ENCODE peak calls at places on chromosomes 11 and 22, in nine cellular contexts. K, I, A, N, W, C, T, J and E are unnamed samples.
A peak's percentile ranks its signal among the peaks of the same experiment; 100 is the strongest.

GRCh38 chr22:19469421-19469820 is 9.6 kb downstream of the UFD1 start:
- DNase-seq in K (no peak), I (no peak), A (no peak), N (no peak), W (no peak), C (no peak), T (no peak), J (no peak), E (no peak)

GRCh38 chr11:62104816-62105610 is 18.8 kb upstream of the INCENP start:
- DNase-seq in K (no peak), I (no peak), A (no peak), N (no peak), W (no peak), C (peak; percentile 42), T (no peak), J (no peak), E (no peak)

GRCh38 chr22:47954107-47954506 is 1191.7 kb downstream of the TBC1D22A start:
- DNase-seq in K (no peak), I (no peak), A (no peak), N (no peak), W (no peak), C (no peak), T (no peak), J (no peak), E (no peak)

GRCh38 chr11:116166788-116167465 is 605.9 kb downstream of the BUD13 start:
- DNase-seq in K (no peak), I (no peak), A (no peak), N (no peak), W (no peak), C (peak; percentile 51), T (peak; percentile 46), J (no peak), E (no peak)

GRCh38 chr22:21775061-21775460 is 39.5 kb upstream of the YPEL1 start:
- DNase-seq in K (no peak), I (no peak), A (no peak), N (no peak), W (no peak), C (peak; percentile 93), T (peak; percentile 49), J (no peak), E (no peak)

GRCh38 chr11:72792437-72793021 is 1.3 kb downstream of the STARD10 start:
- DNase-seq in K (peak; percentile 5), I (no peak), A (no peak), N (no peak), W (no peak), C (no peak), T (no peak), J (no peak), E (no peak)

GRCh38 chr11:105486929-105487328 is 122.9 kb upstream of the GRIA4 start:
- DNase-seq in K (no peak), I (no peak), A (no peak), N (no peak), W (no peak), C (no peak), T (no peak), J (no peak), E (no peak)

GRCh38 chr11:69726481-69726880 is 22.7 kb upstream of the FGF19 start:
- DNase-seq in K (no peak), I (no peak), A (no peak), N (no peak), W (no peak), C (no peak), T (no peak), J (no peak), E (no peak)

GRCh38 chr22:20805972-20806471 is 32.1 kb downstream of the SERPIND1 start:
- DNase-seq in K (no peak), I (no peak), A (no peak), N (no peak), W (no peak), C (peak; percentile 12), T (peak; percentile 26), J (no peak), E (no peak)

GRCh38 chr22:47333625-47334024 is 571.2 kb downstream of the TBC1D22A start:
- DNase-seq in K (no peak), I (no peak), A (no peak), N (no peak), W (no peak), C (peak; percentile 59), T (peak; percentile 57), J (no peak), E (no peak)

GRCh38 chr11:122317337-122317736 is 201.3 kb upstream of the BLID start:
- DNase-seq in K (no peak), I (no peak), A (no peak), N (peak; percentile 72), W (no peak), C (peak; percentile 92), T (no peak), J (no peak), E (no peak)

GRCh38 chr11:1299621-1300020 is 9.8 kb downstream of the TOLLIP start:
- DNase-seq in K (no peak), I (peak; percentile 7), A (no peak), N (peak; percentile 67), W (no peak), C (no peak), T (peak; percentile 83), J (peak; percentile 28), E (no peak)

GRCh38 chr22:43970037-43970747 is 14.9 kb downstream of the SAMM50 start:
- DNase-seq in K (no peak), I (no peak), A (no peak), N (peak; percentile 41), W (no peak), C (no peak), T (peak; percentile 43), J (no peak), E (no peak)

GRCh38 chr11:92941676-92942571 is 27.5 kb upstream of the MTNR1B start:
- DNase-seq in K (peak; percentile 63), I (no peak), A (no peak), N (no peak), W (peak; percentile 56), C (no peak), T (no peak), J (peak; percentile 70), E (no peak)

GRCh38 chr11:2480874-2481220 is 36.0 kb downstream of the KCNQ1 start:
- DNase-seq in K (no peak), I (no peak), A (no peak), N (no peak), W (no peak), C (no peak), T (no peak), J (no peak), E (peak; percentile 86)

GRCh38 chr11:77003954-77004353 is 30.2 kb upstream of the B3GNT6 start:
- DNase-seq in K (no peak), I (no peak), A (no peak), N (no peak), W (no peak), C (no peak), T (no peak), J (no peak), E (no peak)

GRCh38 chr11:13302440-13302958 is 24.9 kb downstream of the BMAL1 start:
- DNase-seq in K (no peak), I (no peak), A (no peak), N (no peak), W (no peak), C (no peak), T (peak; percentile 42), J (no peak), E (no peak)

GRCh38 chr11:69456712-69457111 is 24.8 kb upstream of the LINC01488 start:
- DNase-seq in K (no peak), I (no peak), A (no peak), N (no peak), W (no peak), C (no peak), T (no peak), J (no peak), E (no peak)

GRCh38 chr11:125257185-125257584 is 92.6 kb downstream of the PKNOX2 start:
- DNase-seq in K (no peak), I (no peak), A (peak; percentile 39), N (no peak), W (no peak), C (no peak), T (no peak), J (peak; percentile 78), E (no peak)
- TF ChIP-seq CTCF in K (no peak), I (no peak), A (peak; percentile 50), N (no peak), W (no peak), C (peak; percentile 25), T (no peak), J (peak; percentile 53), E (no peak)

GRCh38 chr11:58647141-58647699 is 24.8 kb downstream of the CNTF start:
- DNase-seq in K (peak; percentile 20), I (peak; percentile 33), A (no peak), N (no peak), W (no peak), C (no peak), T (no peak), J (no peak), E (no peak)
- TF ChIP-seq CTCF in K (no peak), I (no peak), A (no peak), N (no peak), W (peak; percentile 17), C (no peak), T (no peak), J (peak; percentile 3), E (no peak)

GRCh38 chr22:45084400-45084920 is 74.7 kb upstream of the PHF21B start:
- DNase-seq in K (no peak), I (no peak), A (no peak), N (no peak), W (no peak), C (no peak), T (no peak), J (no peak), E (no peak)

GRCh38 chr22:45077826-45078334 is 68.1 kb upstream of the PHF21B start:
- DNase-seq in K (no peak), I (no peak), A (no peak), N (no peak), W (no peak), C (no peak), T (no peak), J (no peak), E (no peak)

GRCh38 chr22:45087802-45088201 is 75.9 kb upstream of the NUP50 start:
- DNase-seq in K (no peak), I (no peak), A (no peak), N (no peak), W (no peak), C (peak; percentile 39), T (no peak), J (peak; percentile 62), E (no peak)

GRCh38 chr22:45083659-45084305 is 74.0 kb upstream of the PHF21B start:
- DNase-seq in K (no peak), I (no peak), A (no peak), N (no peak), W (no peak), C (peak; percentile 86), T (no peak), J (no peak), E (no peak)

GRCh38 chr22:45082795-45083194 is 73.0 kb upstream of the PHF21B start:
- DNase-seq in K (no peak), I (no peak), A (peak; percentile 20), N (no peak), W (no peak), C (no peak), T (no peak), J (peak; percentile 76), E (no peak)
- TF ChIP-seq CTCF in K (peak; percentile 41), I (no peak), A (peak; percentile 21), N (no peak), W (peak; percentile 24), C (no peak), T (no peak), J (peak; percentile 92), E (no peak)

DNA sequence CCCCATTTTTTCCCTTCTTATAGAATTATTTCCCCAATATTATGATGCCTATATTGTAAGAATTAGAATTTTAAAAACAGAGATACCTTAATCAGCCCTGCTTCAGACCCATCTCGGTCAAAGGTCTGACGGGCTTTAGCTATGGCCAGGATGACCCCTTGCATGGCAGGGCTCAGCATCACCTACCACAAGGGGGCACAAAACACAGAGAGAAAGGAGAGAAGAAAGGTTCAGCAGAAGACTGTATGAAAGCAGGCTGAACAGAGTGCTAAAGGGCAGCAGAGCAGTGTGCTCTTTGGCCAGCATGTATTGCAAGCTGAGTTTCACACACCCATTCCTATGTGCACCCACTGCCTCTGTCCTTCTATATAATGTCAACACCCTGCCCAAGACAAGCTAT is 26.8 kb downstream of the CLDN25 start:
- DNase-seq in K (peak; percentile 43), I (no peak), A (peak; percentile 82), N (no peak), W (peak; percentile 43), C (peak; percentile 3), T (no peak), J (peak; percentile 85), E (no peak)
- TF ChIP-seq CTCF in K (peak; percentile 57), I (no peak), A (peak; percentile 87), N (peak; percentile 18), W (peak; percentile 65), C (peak; percentile 13), T (no peak), J (peak; percentile 91), E (peak; percentile 17)